ENCODE peak calls at places on chromosome 2, in five cellular contexts. X, Y, L, C and N are unnamed samples.

GRCh38 chr2:191646612-191646902 is 31.4 kb upstream of the NABP1 start:
- DNase-seq in L (no peak), C (no peak), Y (no peak), X (no peak), N (peak; percentile 94)

GRCh38 chr2:119174993-119175347 is 16.4 kb upstream of the C1QL2 start:
- DNase-seq in X (no peak), Y (no peak), L (no peak), C (no peak), N (no peak)

GRCh38 chr2:191905336-191905735 is 58.4 kb upstream of the CAVIN2 start:
- DNase-seq in Y (no peak), X (no peak), L (no peak), C (no peak), N (no peak)

GRCh38 chr2:235716875-235717496 is 223.1 kb downstream of the AGAP1 start:
- DNase-seq in C (peak; percentile 70), Y (no peak), L (peak; percentile 39), X (no peak), N (no peak)

GRCh38 chr2:209614630-209615369 is 156.8 kb upstream of the UNC80 start:
- DNase-seq in X (no peak), Y (no peak), L (no peak), C (peak; percentile 87), N (no peak)

GRCh38 chr2:56128235-56128634 is 55.6 kb upstream of the CCDC85A start:
- DNase-seq in C (no peak), L (no peak), X (no peak), Y (peak; percentile 28), N (peak; percentile 6)

GRCh38 chr2:168814046-168814445 is 11.6 kb downstream of the NOSTRIN start:
- DNase-seq in L (no peak), X (peak; percentile 46), Y (no peak), C (no peak), N (peak; percentile 31)

GRCh38 chr2:157789933-157790511 is 86.1 kb downstream of the ACVR1 start:
- DNase-seq in X (peak; percentile 53), L (peak; percentile 38), Y (no peak), C (no peak), N (no peak)

GRCh38 chr2:233044974-233045535 is 12.6 kb downstream of the NEU2 start:
- DNase-seq in L (no peak), C (no peak), Y (no peak), X (no peak), N (no peak)

GRCh38 chr2:168564641-168565040 is 108.6 kb downstream of the CERS6 start:
- DNase-seq in C (no peak), X (no peak), Y (no peak), L (no peak), N (no peak)

GRCh38 chr2:2667690-2668089 is 336.6 kb upstream of the MYT1L start:
- DNase-seq in X (no peak), Y (no peak), L (no peak), C (no peak), N (no peak)

GRCh38 chr2:100242891-100243670 is 79.2 kb downstream of the LONRF2 start:
- DNase-seq in L (peak; percentile 91), Y (peak; percentile 14), C (peak; percentile 39), X (peak; percentile 69), N (peak; percentile 29)

GRCh38 chr2:8669157-8669852 is 12.6 kb upstream of the ID2 start:
- DNase-seq in X (peak; percentile 22), L (no peak), Y (no peak), C (no peak), N (no peak)

GRCh38 chr2:97068074-97068473 is 26.6 kb downstream of the FAHD2B start:
- DNase-seq in X (no peak), C (no peak), L (no peak), Y (no peak), N (no peak)

GRCh38 chr2:197969391-197969893 is 165.0 kb downstream of the PLCL1 start:
- DNase-seq in L (no peak), X (peak; percentile 89), C (no peak), Y (no peak), N (peak; percentile 79)

GRCh38 chr2:10796703-10797102 is 15.9 kb downstream of the PDIA6 start:
- DNase-seq in X (no peak), L (no peak), Y (no peak), C (no peak), N (no peak)

GRCh38 chr2:232896700-232897385 is 26.8 kb downstream of the SNORC start:
- DNase-seq in L (no peak), C (no peak), Y (no peak), X (no peak), N (no peak)

GRCh38 chr2:9753276-9753600 is 90.0 kb upstream of the TAF1B start:
- DNase-seq in Y (no peak), X (peak; percentile 95), L (peak; percentile 46), C (no peak), N (peak; percentile 99)

GRCh38 chr2:157264099-157264498 is 6.6 kb downstream of the GALNT5 start:
- DNase-seq in C (no peak), Y (no peak), L (no peak), X (no peak), N (no peak)

GRCh38 chr2:232235206-232235605 is 143.3 kb upstream of the ALPP start:
- DNase-seq in X (no peak), C (no peak), Y (no peak), L (no peak), N (no peak)

GRCh38 chr2:182072861-182073260 is 87.2 kb downstream of the PPP1R1C start:
- DNase-seq in L (no peak), Y (no peak), C (no peak), X (no peak), N (no peak)

GRCh38 chr2:174759381-174760064 is 4.7 kb downstream of the CHRNA1 start:
- DNase-seq in Y (no peak), X (no peak), C (no peak), L (no peak), N (no peak)

GRCh38 chr2:25479761-25480160 is 138.0 kb upstream of the DNMT3A start:
- DNase-seq in Y (no peak), C (no peak), X (no peak), L (no peak), N (peak; percentile 47)

GRCh38 chr2:4140284-4140962 is 437.0 kb downstream of the DCDC2C start:
- DNase-seq in C (peak; percentile 58), Y (no peak), L (peak; percentile 88), X (peak; percentile 70), N (peak; percentile 1)

GRCh38 chr2:19801367-19802087 is 100.3 kb downstream of the TTC32 start:
- DNase-seq in Y (no peak), X (peak; percentile 99), C (no peak), L (peak; percentile 40), N (peak; percentile 92)

GRCh38 chr2:190973726-190974628 is 40.0 kb downstream of the STAT1 start:
- DNase-seq in X (no peak), L (no peak), C (no peak), Y (no peak), N (no peak)

GRCh38 chr2:168328421-168328820 is 81.0 kb upstream of the STK39 start:
- DNase-seq in C (no peak), X (no peak), Y (no peak), L (no peak), N (no peak)

GRCh38 chr2:41068740-41069139 is 616.9 kb upstream of the SLC8A1 start:
- DNase-seq in X (no peak), Y (no peak), C (no peak), L (no peak), N (peak; percentile 68)

GRCh38 chr2:49129034-49129433 is 25.3 kb downstream of the FSHR start:
- DNase-seq in L (no peak), C (no peak), X (peak; percentile 71), Y (no peak), N (peak; percentile 0)

GRCh38 chr2:84435331-84436081 is 23.6 kb downstream of the SUCLG1 start:
- DNase-seq in C (no peak), X (peak; percentile 56), L (peak; percentile 62), Y (no peak), N (no peak)

GRCh38 chr2:223500690-223501089 is 101.5 kb downstream of the SCG2 start:
- DNase-seq in Y (no peak), L (no peak), X (no peak), C (no peak), N (no peak)